ENCODE peak calls at places on chromosome 15, in six cellular contexts. J is A549, Z is IMR-90, U is HepG2, I is K562, X is GM12878. Q is an unnamed sample.

GRCh38 chr15:41832875-41833274 is 5.0 kb downstream of the JMJD7 start:
- DNase-seq in J (no peak), Z (no peak), U (no peak), I (no peak), X (no peak), Q (no peak)

GRCh38 chr15:64216722-64217428 is 54.1 kb upstream of the PPIB start:
- DNase-seq in J (no peak), Z (no peak), U (peak), I (peak), X (no peak), Q (no peak)

GRCh38 chr15:40936709-40937666 is 7.8 kb downstream of the DLL4 start:
- DNase-seq in J (no peak), Z (peak), U (peak), I (no peak), X (no peak), Q (no peak)

GRCh38 chr15:63389902-63390301 is 8.3 kb upstream of the CA12 start:
- DNase-seq in J (no peak), Z (no peak), U (peak), I (peak), X (no peak), Q (no peak)

GRCh38 chr15:25811481-25811906 is 51.6 kb downstream of the ATP10A start:
- DNase-seq in J (no peak), Z (no peak), U (no peak), I (no peak), X (peak), Q (no peak)

GRCh38 chr15:88518903-88519302 is 27.6 kb downstream of the DET1 start:
- DNase-seq in J (no peak), Z (no peak), U (no peak), I (no peak), X (no peak), Q (no peak)

GRCh38 chr15:35692256-35692867 is 146.4 kb upstream of the DPH6 start:
- DNase-seq in J (no peak), Z (no peak), U (no peak), I (no peak), X (no peak), Q (no peak)

GRCh38 chr15:96417760-96418130 is 87.2 kb downstream of the NR2F2 start:
- DNase-seq in J (no peak), Z (no peak), U (no peak), I (no peak), X (no peak), Q (no peak)

GRCh38 chr15:58463815-58464697 is 32.3 kb downstream of the LIPC start:
- DNase-seq in J (no peak), Z (peak), U (peak), I (no peak), X (no peak), Q (no peak)

GRCh38 chr15:85810075-85810474 is 15.3 kb upstream of the KLHL25 start:
- DNase-seq in J (no peak), Z (no peak), U (no peak), I (no peak), X (no peak), Q (no peak)

GRCh38 chr15:89823836-89824606 is 9.4 kb upstream of the ANPEP start:
- DNase-seq in J (no peak), Z (no peak), U (no peak), I (no peak), X (no peak), Q (no peak)

GRCh38 chr15:64046347-64047153 is at the start of gene DAPK2:
- DNase-seq in J (peak), Z (peak), U (peak), I (peak), X (no peak), Q (peak)

GRCh38 chr15:99507732-99508571 is 57.8 kb upstream of the MEF2A start:
- DNase-seq in J (no peak), Z (no peak), U (no peak), I (no peak), X (no peak), Q (no peak)
- TF ChIP-seq BHLHE40 in J (no peak), Z (no peak), U (no peak), I (no peak), X (no peak), Q (no peak)

GRCh38 chr15:66004618-66005262 is 135.4 kb downstream of the RAB11A start:
- DNase-seq in J (peak), Z (peak), U (peak), I (peak), X (no peak), Q (peak)
- TF ChIP-seq BHLHE40 in J (no peak), Z (no peak), U (no peak), I (no peak), X (no peak), Q (no peak)

GRCh38 chr15:101047301-101047781 is 128.2 kb downstream of the LRRK1 start:
- DNase-seq in J (no peak), Z (no peak), U (no peak), I (no peak), X (no peak), Q (no peak)
- TF ChIP-seq BHLHE40 in J (no peak), Z (no peak), U (no peak), I (no peak), X (no peak), Q (no peak)

GRCh38 chr15:47762621-47763020 is 45.3 kb downstream of the SEMA6D start:
- DNase-seq in J (no peak), Z (no peak), U (no peak), I (no peak), X (no peak), Q (no peak)

GRCh38 chr15:47753591-47753990 is 36.3 kb downstream of the SEMA6D start:
- DNase-seq in J (no peak), Z (no peak), U (no peak), I (no peak), X (no peak), Q (no peak)

GRCh38 chr15:47756872-47757271 is 39.6 kb downstream of the SEMA6D start:
- DNase-seq in J (no peak), Z (peak), U (no peak), I (no peak), X (no peak), Q (no peak)

GRCh38 chr15:47754312-47754711 is 37.0 kb downstream of the SEMA6D start:
- DNase-seq in J (no peak), Z (peak), U (no peak), I (no peak), X (no peak), Q (no peak)

DNA sequence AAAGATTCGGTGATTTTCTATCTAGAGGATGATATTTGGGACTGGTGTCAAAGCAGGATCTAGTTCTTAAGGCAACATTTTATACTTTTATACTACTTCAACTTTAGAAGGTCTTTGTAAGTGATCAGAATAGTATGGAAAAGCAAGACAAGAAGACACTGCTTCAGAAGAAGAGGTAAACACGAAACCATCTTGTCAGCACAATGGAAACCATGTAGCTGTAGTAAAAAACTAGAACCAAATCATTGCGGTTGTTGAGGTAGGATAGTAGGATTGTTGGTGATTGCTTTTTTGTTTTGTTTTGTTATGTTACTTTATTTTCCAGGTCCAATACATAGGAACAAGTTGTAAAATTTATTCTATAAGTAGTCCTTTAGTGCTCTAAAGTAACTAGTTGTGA is 40.0 kb downstream of the SEMA6D start:
- DNase-seq in J (no peak), Z (no peak), U (no peak), I (no peak), X (no peak), Q (no peak)
- TF ChIP-seq BHLHE40 in J (no peak), Z (no peak), U (no peak), I (no peak), X (no peak), Q (no peak)